ENCODE peak calls at places on chromosomes 4 and X, in six cellular contexts. One of them, this sample, is unnamed.

GRCh38 chrX:108610141-108610540 is 126.2 kb downstream of the IRS4 start:
- DNase-seq in HT-29: no peak
- DNase-seq in A549: no peak
- DNase-seq in CD8-positive, alpha-beta memory T cell: no peak
- DNase-seq in iPS DF 6.9: no peak
- DNase-seq in stomach: no peak
- DNase-seq in this sample: no peak

GRCh38 chrX:56813318-56813837 is 84.3 kb downstream of the NBDY start:
- DNase-seq in HT-29: no peak
- DNase-seq in A549: no peak
- DNase-seq in CD8-positive, alpha-beta memory T cell: peak
- DNase-seq in iPS DF 6.9: no peak
- DNase-seq in stomach: no peak
- DNase-seq in this sample: peak

GRCh38 chr4:103786014-103786413 is 66.2 kb upstream of the TACR3 start:
- DNase-seq in HT-29: peak
- DNase-seq in A549: peak
- DNase-seq in CD8-positive, alpha-beta memory T cell: no peak
- DNase-seq in iPS DF 6.9: peak
- DNase-seq in stomach: no peak
- DNase-seq in this sample: no peak

GRCh38 chrX:1903380-1903935 is 288.6 kb downstream of the ASMT start:
- DNase-seq in HT-29: no peak
- DNase-seq in A549: peak
- DNase-seq in CD8-positive, alpha-beta memory T cell: no peak
- DNase-seq in iPS DF 6.9: no peak
- DNase-seq in stomach: no peak
- DNase-seq in this sample: no peak

GRCh38 chrX:13903405-13903804 is 86.5 kb upstream of the GPM6B start:
- DNase-seq in HT-29: no peak
- DNase-seq in A549: no peak
- DNase-seq in CD8-positive, alpha-beta memory T cell: no peak
- DNase-seq in iPS DF 6.9: no peak
- DNase-seq in stomach: no peak
- DNase-seq in this sample: no peak

GRCh38 chr4:26862381-26862915 is 1.8 kb downstream of the STIM2 start:
- DNase-seq in HT-29: peak
- DNase-seq in A549: no peak
- DNase-seq in CD8-positive, alpha-beta memory T cell: no peak
- DNase-seq in iPS DF 6.9: no peak
- DNase-seq in stomach: no peak
- DNase-seq in this sample: no peak

GRCh38 chr4:158811704-158812103 is 42.9 kb downstream of the FNIP2 start:
- DNase-seq in HT-29: no peak
- DNase-seq in A549: no peak
- DNase-seq in CD8-positive, alpha-beta memory T cell: no peak
- DNase-seq in iPS DF 6.9: no peak
- DNase-seq in stomach: peak
- DNase-seq in this sample: no peak

GRCh38 chr4:153485860-153486259 is 19.7 kb downstream of the TMEM131L start:
- DNase-seq in HT-29: peak
- DNase-seq in A549: no peak
- DNase-seq in CD8-positive, alpha-beta memory T cell: no peak
- DNase-seq in iPS DF 6.9: no peak
- DNase-seq in stomach: no peak
- DNase-seq in this sample: no peak

GRCh38 chr4:3369781-3370660 is 71.7 kb upstream of the HGFAC start:
- DNase-seq in HT-29: no peak
- DNase-seq in A549: no peak
- DNase-seq in CD8-positive, alpha-beta memory T cell: no peak
- DNase-seq in iPS DF 6.9: peak
- DNase-seq in stomach: no peak
- DNase-seq in this sample: peak

GRCh38 chrX:68488657-68489056 is 10.2 kb upstream of the YIPF6 start:
- DNase-seq in HT-29: peak
- DNase-seq in A549: peak
- DNase-seq in CD8-positive, alpha-beta memory T cell: no peak
- DNase-seq in iPS DF 6.9: no peak
- DNase-seq in stomach: peak
- DNase-seq in this sample: no peak

GRCh38 chrX:115372026-115372610 is 82.6 kb downstream of the LUZP4 start:
- DNase-seq in HT-29: peak
- DNase-seq in A549: peak
- DNase-seq in CD8-positive, alpha-beta memory T cell: no peak
- DNase-seq in iPS DF 6.9: no peak
- DNase-seq in stomach: no peak
- DNase-seq in this sample: no peak

GRCh38 chr4:179893967-179894590 is 2349.1 kb upstream of the TENM3 start:
- DNase-seq in HT-29: no peak
- DNase-seq in A549: no peak
- DNase-seq in CD8-positive, alpha-beta memory T cell: no peak
- DNase-seq in iPS DF 6.9: no peak
- DNase-seq in stomach: no peak
- DNase-seq in this sample: no peak

GRCh38 chr4:89468632-89469031 is 161.0 kb upstream of the GPRIN3 start:
- DNase-seq in HT-29: no peak
- DNase-seq in A549: no peak
- DNase-seq in CD8-positive, alpha-beta memory T cell: no peak
- DNase-seq in iPS DF 6.9: no peak
- DNase-seq in stomach: no peak
- DNase-seq in this sample: no peak

GRCh38 chr4:7371122-7371941 is 63.4 kb downstream of the PSAPL1 start:
- DNase-seq in HT-29: no peak
- DNase-seq in A549: no peak
- DNase-seq in CD8-positive, alpha-beta memory T cell: no peak
- DNase-seq in iPS DF 6.9: no peak
- DNase-seq in stomach: no peak
- DNase-seq in this sample: no peak

GRCh38 chr4:6087669-6088068 is 69.4 kb upstream of the C4orf50 start:
- DNase-seq in HT-29: peak
- DNase-seq in A549: peak
- DNase-seq in CD8-positive, alpha-beta memory T cell: no peak
- DNase-seq in iPS DF 6.9: peak
- DNase-seq in stomach: peak
- DNase-seq in this sample: no peak

GRCh38 chr4:140286503-140286902 is 86.9 kb upstream of the SCOC start:
- DNase-seq in HT-29: no peak
- DNase-seq in A549: no peak
- DNase-seq in CD8-positive, alpha-beta memory T cell: no peak
- DNase-seq in iPS DF 6.9: no peak
- DNase-seq in stomach: no peak
- DNase-seq in this sample: no peak

GRCh38 chr4:107970063-107970798 is 19.5 kb upstream of the HADH start:
- DNase-seq in HT-29: no peak
- DNase-seq in A549: no peak
- DNase-seq in CD8-positive, alpha-beta memory T cell: no peak
- DNase-seq in iPS DF 6.9: no peak
- DNase-seq in stomach: no peak
- DNase-seq in this sample: no peak

GRCh38 chr4:153257151-153257620 is 52.9 kb downstream of the TRIM2 start:
- DNase-seq in HT-29: no peak
- DNase-seq in A549: no peak
- DNase-seq in CD8-positive, alpha-beta memory T cell: no peak
- DNase-seq in iPS DF 6.9: no peak
- DNase-seq in stomach: no peak
- DNase-seq in this sample: no peak

GRCh38 chr4:167614866-167615265 is 380.6 kb upstream of the SPOCK3 start:
- DNase-seq in HT-29: no peak
- DNase-seq in A549: no peak
- DNase-seq in CD8-positive, alpha-beta memory T cell: no peak
- DNase-seq in iPS DF 6.9: no peak
- DNase-seq in stomach: no peak
- DNase-seq in this sample: no peak

GRCh38 chr4:3521621-3522325 is 10.4 kb downstream of the LRPAP1 start:
- DNase-seq in HT-29: no peak
- DNase-seq in A549: no peak
- DNase-seq in CD8-positive, alpha-beta memory T cell: no peak
- DNase-seq in iPS DF 6.9: no peak
- DNase-seq in stomach: no peak
- DNase-seq in this sample: no peak

GRCh38 chr4:168200685-168201084 is 108.3 kb downstream of the ANXA10 start:
- DNase-seq in HT-29: peak
- DNase-seq in A549: peak
- DNase-seq in CD8-positive, alpha-beta memory T cell: no peak
- DNase-seq in iPS DF 6.9: no peak
- DNase-seq in stomach: no peak
- DNase-seq in this sample: no peak

GRCh38 chr4:38011484-38012162 is 51.4 kb downstream of the PTTG2 start:
- DNase-seq in HT-29: no peak
- DNase-seq in A549: no peak
- DNase-seq in CD8-positive, alpha-beta memory T cell: no peak
- DNase-seq in iPS DF 6.9: no peak
- DNase-seq in stomach: no peak
- DNase-seq in this sample: no peak

GRCh38 chrX:13994104-13994503 is 35.6 kb downstream of the GEMIN8 start:
- DNase-seq in HT-29: no peak
- DNase-seq in A549: no peak
- DNase-seq in CD8-positive, alpha-beta memory T cell: no peak
- DNase-seq in iPS DF 6.9: no peak
- DNase-seq in stomach: no peak
- DNase-seq in this sample: no peak

GRCh38 chrX:54808109-54808604 is 612 bp downstream of the MAGED2 start:
- DNase-seq in HT-29: peak
- DNase-seq in A549: peak
- DNase-seq in CD8-positive, alpha-beta memory T cell: peak
- DNase-seq in iPS DF 6.9: no peak
- DNase-seq in stomach: peak
- DNase-seq in this sample: no peak

GRCh38 chr4:181597766-181598165 is 645.4 kb upstream of the TENM3 start:
- DNase-seq in HT-29: no peak
- DNase-seq in A549: no peak
- DNase-seq in CD8-positive, alpha-beta memory T cell: no peak
- DNase-seq in iPS DF 6.9: no peak
- DNase-seq in stomach: no peak
- DNase-seq in this sample: no peak

GRCh38 chr4:165351359-165352130 is 24.1 kb downstream of the MSMO1 start:
- DNase-seq in HT-29: no peak
- DNase-seq in A549: no peak
- DNase-seq in CD8-positive, alpha-beta memory T cell: no peak
- DNase-seq in iPS DF 6.9: no peak
- DNase-seq in stomach: no peak
- DNase-seq in this sample: no peak

GRCh38 chr4:105061720-105062119 is 85.0 kb upstream of the TET2 start:
- DNase-seq in HT-29: no peak
- DNase-seq in A549: no peak
- DNase-seq in CD8-positive, alpha-beta memory T cell: no peak
- DNase-seq in iPS DF 6.9: no peak
- DNase-seq in stomach: no peak
- DNase-seq in this sample: no peak

GRCh38 chr4:81724925-81725329 is 253.2 kb upstream of the RASGEF1B start:
- DNase-seq in HT-29: peak
- DNase-seq in A549: no peak
- DNase-seq in CD8-positive, alpha-beta memory T cell: peak
- DNase-seq in iPS DF 6.9: no peak
- DNase-seq in stomach: peak
- DNase-seq in this sample: no peak

GRCh38 chrX:151997539-151997938 is 23.1 kb upstream of the GABRE start:
- DNase-seq in HT-29: no peak
- DNase-seq in A549: no peak
- DNase-seq in CD8-positive, alpha-beta memory T cell: no peak
- DNase-seq in iPS DF 6.9: no peak
- DNase-seq in stomach: no peak
- DNase-seq in this sample: no peak

GRCh38 chrX:73876897-73877296 is 313.9 kb downstream of the CHIC1 start:
- DNase-seq in HT-29: no peak
- DNase-seq in A549: no peak
- DNase-seq in CD8-positive, alpha-beta memory T cell: no peak
- DNase-seq in iPS DF 6.9: no peak
- DNase-seq in stomach: no peak
- DNase-seq in this sample: no peak

GRCh38 chrX:119095936-119096335 is 23.1 kb downstream of the CT47C1 start:
- DNase-seq in HT-29: no peak
- DNase-seq in A549: no peak
- DNase-seq in CD8-positive, alpha-beta memory T cell: no peak
- DNase-seq in iPS DF 6.9: no peak
- DNase-seq in stomach: no peak
- DNase-seq in this sample: no peak

GRCh38 chrX:39859991-39860861 is 237.5 kb downstream of the BCOR start:
- DNase-seq in HT-29: peak
- DNase-seq in A549: peak
- DNase-seq in CD8-positive, alpha-beta memory T cell: peak
- DNase-seq in iPS DF 6.9: no peak
- DNase-seq in stomach: peak
- DNase-seq in this sample: peak